ENCODE peak calls at places on chromosome 1, in five cellular contexts. One of them, this sample, is unnamed.

GRCh38 chr1:117067528-117068370 is 7.6 kb downstream of the TTF2 start:
- DNase-seq in body of pancreas: peak; percentile 66
- DNase-seq in OCI-LY7: peak; percentile 41
- DNase-seq in NB4: peak; percentile 62
- DNase-seq in HS-5: no peak
- DNase-seq in this sample: no peak

GRCh38 chr1:21317035-21317689 is 26.9 kb upstream of the ECE1 start:
- DNase-seq in body of pancreas: peak; percentile 83
- DNase-seq in OCI-LY7: no peak
- DNase-seq in NB4: peak; percentile 53
- DNase-seq in HS-5: no peak
- DNase-seq in this sample: no peak

GRCh38 chr1:205344010-205344808 is 12.5 kb downstream of the KLHDC8A start:
- DNase-seq in body of pancreas: peak; percentile 44
- DNase-seq in OCI-LY7: no peak
- DNase-seq in NB4: no peak
- DNase-seq in HS-5: no peak
- DNase-seq in this sample: no peak

GRCh38 chr1:7387053-7387861 is 383.8 kb upstream of the VAMP3 start:
- DNase-seq in body of pancreas: no peak
- DNase-seq in OCI-LY7: no peak
- DNase-seq in NB4: no peak
- DNase-seq in HS-5: no peak
- DNase-seq in this sample: no peak

GRCh38 chr1:157112186-157112867 is 12.7 kb upstream of the ETV3L start:
- DNase-seq in body of pancreas: no peak
- DNase-seq in OCI-LY7: no peak
- DNase-seq in NB4: no peak
- DNase-seq in HS-5: no peak
- DNase-seq in this sample: no peak

GRCh38 chr1:225813250-225813964 is 3.5 kb downstream of the EPHX1 start:
- DNase-seq in body of pancreas: peak; percentile 78
- DNase-seq in OCI-LY7: peak; percentile 26
- DNase-seq in NB4: peak; percentile 95
- DNase-seq in HS-5: no peak
- DNase-seq in this sample: no peak

GRCh38 chr1:185969028-185969427 is 234.8 kb downstream of the HMCN1 start:
- DNase-seq in body of pancreas: no peak
- DNase-seq in OCI-LY7: no peak
- DNase-seq in NB4: no peak
- DNase-seq in HS-5: no peak
- DNase-seq in this sample: no peak

GRCh38 chr1:167819849-167820683 is 93.9 kb downstream of the ADCY10 start:
- DNase-seq in body of pancreas: peak; percentile 74
- DNase-seq in OCI-LY7: no peak
- DNase-seq in NB4: peak; percentile 51
- DNase-seq in HS-5: peak; percentile 88
- DNase-seq in this sample: no peak

GRCh38 chr1:213138391-213138790 is 87.3 kb downstream of the RPS6KC1 start:
- DNase-seq in body of pancreas: no peak
- DNase-seq in OCI-LY7: no peak
- DNase-seq in NB4: no peak
- DNase-seq in HS-5: no peak
- DNase-seq in this sample: no peak

GRCh38 chr1:14662116-14662515 is 63.6 kb downstream of the KAZN start:
- DNase-seq in body of pancreas: no peak
- DNase-seq in OCI-LY7: no peak
- DNase-seq in NB4: no peak
- DNase-seq in HS-5: no peak
- DNase-seq in this sample: no peak

GRCh38 chr1:176552217-176552974 is 89.4 kb downstream of the PAPPA2 start:
- DNase-seq in body of pancreas: no peak
- DNase-seq in OCI-LY7: no peak
- DNase-seq in NB4: no peak
- DNase-seq in HS-5: no peak
- DNase-seq in this sample: no peak

GRCh38 chr1:7989762-7990428 is 28.4 kb downstream of the PARK7 start:
- DNase-seq in body of pancreas: no peak
- DNase-seq in OCI-LY7: no peak
- DNase-seq in NB4: no peak
- DNase-seq in HS-5: no peak
- DNase-seq in this sample: no peak

This sample was measured in iPS DF 19.7.